ENCODE peak calls at places on chromosome X, in five cellular contexts. One of them, this sample, is unnamed.

GRCh38 chrX:150482537-150483217 is 85.7 kb upstream of the MTM1 start:
- DNase-seq in AG09309: peak; percentile 10
- DNase-seq in lower leg skin: peak; percentile 16
- DNase-seq in Peyer's patch: no peak
- DNase-seq in astrocyte of the spinal cord: peak; percentile 57
- DNase-seq in this sample: no peak

GRCh38 chrX:46263494-46263893 is 281.7 kb downstream of the ZNF674 start:
- DNase-seq in AG09309: no peak
- DNase-seq in Peyer's patch: no peak
- DNase-seq in astrocyte of the spinal cord: no peak
- DNase-seq in lower leg skin: no peak
- DNase-seq in this sample: no peak

GRCh38 chrX:80808854-80809493 is 703 bp downstream of the BRWD3 start:
- DNase-seq in lower leg skin: no peak
- DNase-seq in astrocyte of the spinal cord: peak; percentile 7
- DNase-seq in AG09309: no peak
- DNase-seq in Peyer's patch: peak; percentile 59
- DNase-seq in this sample: no peak

GRCh38 chrX:153926863-153927685 is 1.0 kb upstream of the ARHGAP4 start:
- DNase-seq in lower leg skin: no peak
- DNase-seq in AG09309: no peak
- DNase-seq in astrocyte of the spinal cord: no peak
- DNase-seq in Peyer's patch: peak; percentile 93
- DNase-seq in this sample: no peak

GRCh38 chrX:151754641-151755215 is 20.2 kb downstream of the CNGA2 start:
- DNase-seq in AG09309: no peak
- DNase-seq in lower leg skin: no peak
- DNase-seq in Peyer's patch: no peak
- DNase-seq in astrocyte of the spinal cord: peak; percentile 53
- DNase-seq in this sample: no peak

GRCh38 chrX:77447339-77448149 is at the start of gene FGF16:
- DNase-seq in Peyer's patch: no peak
- DNase-seq in astrocyte of the spinal cord: no peak
- DNase-seq in lower leg skin: no peak
- DNase-seq in AG09309: no peak
- DNase-seq in this sample: no peak

GRCh38 chrX:56314334-56314733 is 82.2 kb downstream of the KLF8 start:
- DNase-seq in astrocyte of the spinal cord: no peak
- DNase-seq in AG09309: no peak
- DNase-seq in Peyer's patch: no peak
- DNase-seq in lower leg skin: no peak
- DNase-seq in this sample: no peak

GRCh38 chrX:133745361-133745760 is 240.0 kb downstream of the GPC3 start:
- DNase-seq in lower leg skin: no peak
- DNase-seq in AG09309: no peak
- DNase-seq in Peyer's patch: no peak
- DNase-seq in astrocyte of the spinal cord: no peak
- DNase-seq in this sample: no peak

DNA sequence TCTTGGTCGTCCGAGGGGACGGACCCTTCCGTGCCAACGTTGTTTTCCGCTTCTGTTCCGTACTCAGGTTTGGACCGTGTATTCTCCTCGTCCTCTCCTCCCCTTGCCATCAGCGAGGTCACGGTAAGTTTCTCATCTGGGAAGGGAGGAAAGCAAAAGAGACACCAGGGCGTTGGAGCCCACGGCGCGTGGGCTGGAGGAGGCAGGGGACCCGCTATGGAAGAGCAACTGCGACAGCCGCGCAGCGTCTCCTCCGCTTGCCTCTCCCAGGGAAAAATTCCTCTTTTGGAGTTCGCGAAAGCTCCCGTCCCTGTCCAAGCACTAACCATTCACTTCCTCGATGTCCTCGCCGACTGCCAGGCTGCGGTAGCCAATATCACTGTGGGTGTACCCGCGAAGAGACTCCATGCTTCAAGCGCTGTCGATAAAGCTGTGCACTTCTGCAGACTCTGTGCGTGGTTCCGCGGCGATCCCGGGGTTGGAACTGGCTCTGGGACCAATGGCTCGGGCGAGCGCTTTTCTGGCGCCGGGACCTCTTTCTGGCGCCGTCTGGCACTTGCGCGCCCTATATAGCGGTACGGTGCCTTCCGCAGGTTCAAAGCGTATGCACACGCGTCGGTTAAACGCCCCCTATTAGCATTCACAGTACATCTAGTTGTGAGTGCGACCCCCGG is at the start of gene ESX1:
- DNase-seq in AG09309: no peak
- DNase-seq in Peyer's patch: no peak
- DNase-seq in lower leg skin: no peak
- DNase-seq in astrocyte of the spinal cord: no peak
- DNase-seq in this sample: no peak
- H3K4me3 ChIP-seq in AG09309: no peak within 1 kb of the TSS
- H3K4me3 ChIP-seq in Peyer's patch: no peak within 1 kb of the TSS
- H3K4me3 ChIP-seq in lower leg skin: no peak within 1 kb of the TSS
- H3K4me3 ChIP-seq in astrocyte of the spinal cord: peak within 1 kb of the TSS; percentile 15
- H3K4me3 ChIP-seq in this sample: peak within 1 kb of the TSS; percentile 1

DNA sequence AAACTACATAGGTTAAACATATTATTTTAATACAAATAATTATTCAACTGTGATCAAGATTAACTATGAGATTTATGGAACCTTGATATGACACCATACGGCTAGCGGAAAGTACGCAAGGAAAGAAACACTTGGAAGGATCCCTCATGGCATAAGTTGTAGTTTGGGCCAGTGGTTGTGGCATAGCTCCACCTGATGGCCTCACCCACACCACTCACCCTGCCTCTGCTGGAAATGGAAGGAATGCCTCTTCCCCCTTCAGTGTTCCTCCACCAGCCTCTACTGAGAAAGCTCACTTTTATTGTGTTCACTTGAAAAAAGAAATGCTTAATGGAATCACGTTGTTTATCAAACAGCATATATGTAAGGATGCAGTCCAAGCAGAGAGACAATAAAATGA is 86.4 kb downstream of the BMP15 start:
- DNase-seq in Peyer's patch: no peak
- DNase-seq in lower leg skin: no peak
- DNase-seq in astrocyte of the spinal cord: no peak
- DNase-seq in AG09309: no peak
- DNase-seq in this sample: no peak
- TF ChIP-seq CTCF in Peyer's patch: no peak
- TF ChIP-seq CTCF in lower leg skin: no peak
- TF ChIP-seq CTCF in astrocyte of the spinal cord: no peak
- TF ChIP-seq CTCF in AG09309: no peak
- TF ChIP-seq CTCF in this sample: no peak

DNA sequence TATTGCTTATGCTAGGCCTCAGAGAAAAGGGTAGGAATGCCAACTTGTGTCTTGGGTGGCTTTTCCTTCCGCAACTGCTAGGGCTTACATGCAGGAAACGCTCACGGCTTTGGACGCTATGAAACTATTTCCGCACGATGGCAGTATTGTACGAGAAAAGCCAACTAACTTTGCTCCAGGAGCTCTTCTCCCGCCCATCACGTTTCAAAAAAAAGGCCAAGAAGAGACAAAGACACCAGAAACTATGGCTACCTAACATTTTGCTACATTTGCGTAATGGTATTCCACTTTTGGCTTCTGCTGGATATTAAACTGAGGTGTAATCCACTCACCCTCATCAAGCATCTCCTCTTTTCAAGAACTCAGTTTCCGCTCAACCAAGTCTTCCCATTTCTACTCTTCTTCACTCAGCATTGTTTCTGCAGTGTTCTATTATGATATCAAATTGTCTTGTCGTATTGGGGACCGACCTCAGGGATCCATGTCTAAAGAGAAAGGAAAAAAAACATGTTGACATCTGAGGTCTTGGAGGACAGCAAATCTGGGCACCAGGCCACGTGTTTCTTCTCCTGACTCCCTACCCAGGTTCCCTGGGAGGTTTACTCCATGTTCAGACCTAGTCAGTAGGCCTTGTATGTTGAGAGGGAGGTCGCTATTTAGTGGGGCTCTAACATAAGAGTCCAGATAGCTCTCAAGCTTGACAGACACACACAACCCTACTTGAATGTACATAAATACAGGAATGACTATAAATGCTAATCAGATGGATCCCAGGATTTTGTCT is 239.4 kb upstream of the STK26 start:
- DNase-seq in AG09309: peak; percentile 75
- DNase-seq in lower leg skin: no peak
- DNase-seq in astrocyte of the spinal cord: peak; percentile 92
- DNase-seq in Peyer's patch: peak; percentile 92
- DNase-seq in this sample: no peak
- H3K4me3 ChIP-seq in AG09309: no peak overlapping the region
- H3K4me3 ChIP-seq in lower leg skin: no peak overlapping the region
- H3K4me3 ChIP-seq in astrocyte of the spinal cord: peak overlapping the region; percentile 16
- H3K4me3 ChIP-seq in Peyer's patch: no peak overlapping the region
- H3K4me3 ChIP-seq in this sample: no peak overlapping the region

DNA sequence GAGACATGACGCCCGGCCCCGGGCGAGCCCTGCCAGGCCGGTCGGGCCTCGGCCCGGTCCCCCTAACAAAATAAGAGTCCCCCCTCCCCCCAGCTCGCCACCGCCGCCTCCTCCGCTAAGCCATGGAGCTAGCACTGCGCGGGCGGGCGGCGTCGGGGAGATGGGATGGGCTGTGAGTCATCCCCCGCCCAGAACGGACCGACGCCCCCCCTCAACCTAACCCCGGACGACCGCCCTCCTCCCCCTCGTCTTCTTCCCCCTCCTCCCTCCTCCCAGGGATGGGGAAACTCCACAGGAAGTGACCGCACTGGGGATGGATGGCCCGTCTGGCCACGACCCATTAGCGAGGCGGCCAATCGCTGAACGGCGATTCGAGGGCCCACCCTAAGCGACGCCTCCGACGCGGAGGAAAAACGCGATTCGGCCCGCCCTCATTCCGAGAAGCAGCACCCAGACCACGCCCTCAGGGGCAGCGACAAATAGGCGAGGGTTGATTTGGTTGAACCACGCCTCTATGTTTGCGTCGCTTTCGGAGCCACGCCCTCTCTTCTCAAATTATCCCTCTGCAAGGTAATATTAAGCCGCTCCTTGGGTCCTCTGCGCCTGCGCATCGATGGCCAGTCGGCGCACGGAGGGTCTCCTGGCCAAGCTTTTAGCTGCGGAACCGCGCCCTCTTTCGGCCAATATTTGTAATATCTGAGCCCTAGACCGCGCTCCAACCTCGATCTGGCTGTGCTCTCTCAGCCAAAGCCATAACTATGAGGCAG is at the start of gene TFE3:
- DNase-seq in AG09309: peak; percentile 97
- DNase-seq in astrocyte of the spinal cord: peak; percentile 99
- DNase-seq in lower leg skin: peak; percentile 99
- DNase-seq in Peyer's patch: peak; percentile 99
- DNase-seq in this sample: peak; percentile 89
- TF ChIP-seq CTCF in AG09309: peak; percentile 56
- TF ChIP-seq CTCF in astrocyte of the spinal cord: peak; percentile 65
- TF ChIP-seq CTCF in lower leg skin: peak; percentile 37
- TF ChIP-seq CTCF in Peyer's patch: peak; percentile 71
- TF ChIP-seq CTCF in this sample: peak; percentile 48

GRCh38 chrX:391717-392691 is 5.3 kb upstream of the PPP2R3B start:
- DNase-seq in Peyer's patch: no peak
- DNase-seq in AG09309: no peak
- DNase-seq in astrocyte of the spinal cord: no peak
- DNase-seq in lower leg skin: no peak
- DNase-seq in this sample: no peak

GRCh38 chrX:394830-395229 is 8.1 kb upstream of the PPP2R3B start:
- DNase-seq in lower leg skin: no peak
- DNase-seq in astrocyte of the spinal cord: no peak
- DNase-seq in Peyer's patch: no peak
- DNase-seq in AG09309: no peak
- DNase-seq in this sample: no peak

GRCh38 chrX:402857-403256 is 16.1 kb upstream of the PPP2R3B start:
- DNase-seq in Peyer's patch: no peak
- DNase-seq in lower leg skin: no peak
- DNase-seq in AG09309: no peak
- DNase-seq in astrocyte of the spinal cord: no peak
- DNase-seq in this sample: no peak

GRCh38 chrX:400258-400657 is 13.6 kb upstream of the PPP2R3B start:
- DNase-seq in Peyer's patch: no peak
- DNase-seq in lower leg skin: no peak
- DNase-seq in AG09309: no peak
- DNase-seq in astrocyte of the spinal cord: no peak
- DNase-seq in this sample: no peak

DNA sequence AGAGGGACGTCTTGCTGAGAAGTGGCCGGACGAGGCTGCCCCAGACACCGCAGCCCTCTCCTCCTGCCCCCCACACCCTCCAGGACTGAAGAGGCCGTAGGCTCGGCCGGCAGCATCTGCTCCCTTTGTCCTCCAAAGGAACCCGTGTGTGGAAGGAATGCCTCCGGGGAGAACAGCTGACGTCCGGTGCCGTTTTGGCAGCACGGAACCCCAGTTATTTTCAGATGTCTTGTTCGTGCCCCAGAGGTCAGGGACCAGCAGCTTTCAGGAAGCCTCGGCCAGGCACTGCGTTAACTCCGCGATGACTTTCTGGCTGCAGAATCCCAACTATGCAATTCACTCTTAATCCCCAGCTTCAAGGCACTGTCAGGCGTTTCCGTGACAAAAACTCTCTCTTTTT is 10.9 kb upstream of the PPP2R3B start:
- DNase-seq in astrocyte of the spinal cord: peak; percentile 59
- DNase-seq in AG09309: no peak
- DNase-seq in lower leg skin: no peak
- DNase-seq in Peyer's patch: no peak
- DNase-seq in this sample: no peak
- H3K4me3 ChIP-seq in astrocyte of the spinal cord: no peak overlapping the region
- H3K4me3 ChIP-seq in AG09309: no peak overlapping the region
- H3K4me3 ChIP-seq in lower leg skin: no peak overlapping the region
- H3K4me3 ChIP-seq in Peyer's patch: no peak overlapping the region
- H3K4me3 ChIP-seq in this sample: no peak overlapping the region

DNA sequence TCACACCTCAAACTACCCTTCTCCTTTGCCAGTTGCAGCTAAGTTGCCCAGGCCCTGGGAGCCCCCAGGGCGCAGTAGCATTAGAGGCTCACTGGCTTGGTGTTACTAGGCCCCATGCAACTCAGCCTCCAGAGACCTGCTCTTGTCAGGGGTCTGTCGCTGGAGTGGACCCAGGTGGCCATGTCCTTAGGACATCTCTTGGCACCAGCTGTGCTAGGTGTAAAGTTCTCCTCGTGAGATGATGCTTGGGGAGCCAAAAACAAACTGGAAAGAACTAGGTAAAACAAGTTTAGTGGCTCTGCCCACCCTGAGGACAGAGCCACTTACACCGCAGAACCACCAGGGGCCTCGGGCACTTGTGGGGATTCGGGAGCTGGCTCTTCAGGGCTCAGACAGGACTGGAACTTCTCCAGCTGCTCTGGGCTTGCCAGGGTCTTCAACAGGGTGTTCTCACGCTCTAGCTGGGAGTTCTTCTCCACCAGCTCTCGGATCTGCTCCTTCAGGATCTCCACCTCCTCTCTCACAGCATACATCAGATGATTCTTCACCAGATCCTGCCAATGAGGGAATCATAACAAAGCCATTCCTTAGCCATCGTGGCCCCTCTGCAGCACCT is 61.3 kb downstream of the TSC22D3 start:
- DNase-seq in lower leg skin: no peak
- DNase-seq in AG09309: no peak
- DNase-seq in Peyer's patch: peak; percentile 52
- DNase-seq in astrocyte of the spinal cord: peak; percentile 31
- DNase-seq in this sample: no peak
- TF ChIP-seq CTCF in lower leg skin: no peak
- TF ChIP-seq CTCF in AG09309: no peak
- TF ChIP-seq CTCF in Peyer's patch: no peak
- TF ChIP-seq CTCF in astrocyte of the spinal cord: peak; percentile 22
- TF ChIP-seq CTCF in this sample: no peak

GRCh38 chrX:12954981-12955380 is 19.9 kb upstream of the TMSB4X start:
- DNase-seq in astrocyte of the spinal cord: no peak
- DNase-seq in Peyer's patch: no peak
- DNase-seq in AG09309: no peak
- DNase-seq in lower leg skin: no peak
- DNase-seq in this sample: no peak
- H3K4me3 ChIP-seq in astrocyte of the spinal cord: no peak overlapping the region
- H3K4me3 ChIP-seq in Peyer's patch: no peak overlapping the region
- H3K4me3 ChIP-seq in AG09309: no peak overlapping the region
- H3K4me3 ChIP-seq in lower leg skin: no peak overlapping the region
- H3K4me3 ChIP-seq in this sample: no peak overlapping the region

This sample was measured in AG04449.